ENCODE peak calls at places on chromosomes 16 and 17, in nine cellular contexts. B is vagina; N is CD8-positive, alpha-beta memory T cell; Q is adrenal gland; A is DND-41; X is CD4-positive, alpha-beta memory T cell; L is neural progenitor cell; T is body of pancreas; I is OCI-LY7. C is an unnamed sample. For H3K4me1, the result is how much of the 10 kb centered on the place peaks cover.

GRCh38 chr17:80513892-80514291 is 30.7 kb upstream of the RPTOR start:
- DNase-seq in B (no peak), N (no peak), Q (no peak), A (no peak), X (no peak), L (no peak), T (no peak), I (no peak), C (no peak)

GRCh38 chr16:50326835-50327465 is 41.8 kb downstream of the BRD7 start:
- DNase-seq in B (no peak), N (peak), Q (no peak), A (no peak), X (peak), L (peak), T (no peak), I (peak), C (no peak)

GRCh38 chr16:14682121-14682520 is 12.0 kb downstream of the PLA2G10 start:
- DNase-seq in B (no peak), N (no peak), Q (no peak), A (no peak), X (no peak), L (no peak), T (no peak), I (no peak), C (no peak)

GRCh38 chr17:81492706-81493105 is 19.9 kb downstream of the ACTG1 start:
- DNase-seq in B (no peak), N (no peak), Q (no peak), A (no peak), X (no peak), L (no peak), T (no peak), I (no peak), C (no peak)

GRCh38 chr17:80777274-80777673 is 214.4 kb upstream of the CHMP6 start:
- DNase-seq in B (no peak), N (no peak), Q (no peak), A (no peak), X (no peak), L (no peak), T (no peak), I (no peak), C (no peak)

GRCh38 chr17:76492989-76493501 is 8.2 kb downstream of the RHBDF2 start:
- DNase-seq in B (no peak), N (peak), Q (peak), A (peak), X (peak), L (no peak), T (no peak), I (peak), C (peak)

GRCh38 chr17:10105513-10106001 is 92.8 kb downstream of the GAS7 start:
- DNase-seq in B (no peak), N (no peak), Q (no peak), A (no peak), X (no peak), L (no peak), T (peak), I (no peak), C (peak)

GRCh38 chr17:50063516-50064252 is 7.8 kb downstream of the ITGA3 start:
- DNase-seq in B (no peak), N (no peak), Q (no peak), A (no peak), X (no peak), L (no peak), T (no peak), I (no peak), C (no peak)

GRCh38 chr17:74677558-74678466 is 34.9 kb downstream of the CD300LF start:
- DNase-seq in B (no peak), N (no peak), Q (no peak), A (no peak), X (peak), L (no peak), T (no peak), I (no peak), C (peak)

GRCh38 chr16:84306564-84306963 is 11.9 kb downstream of the WFDC1 start:
- DNase-seq in B (no peak), N (no peak), Q (no peak), A (no peak), X (no peak), L (no peak), T (no peak), I (no peak), C (no peak)

GRCh38 chr17:79203016-79203415 is 128.4 kb downstream of the ENGASE start:
- DNase-seq in B (no peak), N (no peak), Q (no peak), A (no peak), X (no peak), L (no peak), T (no peak), I (peak), C (no peak)

GRCh38 chr16:31869511-31870201 is 4.0 kb upstream of the ZNF267 start:
- DNase-seq in B (no peak), N (peak), Q (peak), A (peak), X (peak), L (no peak), T (no peak), I (peak), C (no peak)

GRCh38 chr17:20263595-20263994 is 203.7 kb downstream of the LGALS9B start:
- DNase-seq in B (no peak), N (no peak), Q (no peak), A (no peak), X (no peak), L (no peak), T (no peak), I (no peak), C (no peak)

GRCh38 chr17:57916925-57917858 is 38.0 kb downstream of the CUEDC1 start:
- DNase-seq in B (no peak), N (peak), Q (no peak), A (no peak), X (peak), L (no peak), T (no peak), I (no peak), C (peak)

GRCh38 chr16:13606804-13607203 is 313.1 kb upstream of the ERCC4 start:
- DNase-seq in B (no peak), N (no peak), Q (no peak), A (no peak), X (no peak), L (no peak), T (no peak), I (no peak), C (no peak)

GRCh38 chr17:73498176-73498575 is 146.1 kb downstream of the SDK2 start:
- DNase-seq in B (no peak), N (no peak), Q (no peak), A (no peak), X (no peak), L (no peak), T (no peak), I (no peak), C (no peak)

GRCh38 chr17:78526231-78527025 is 50.8 kb downstream of the DNAH17 start:
- DNase-seq in B (no peak), N (no peak), Q (no peak), A (no peak), X (no peak), L (peak), T (no peak), I (no peak), C (no peak)

GRCh38 chr17:65813306-65813705 is 251.9 kb upstream of the AXIN2 start:
- DNase-seq in B (no peak), N (no peak), Q (no peak), A (no peak), X (no peak), L (no peak), T (no peak), I (no peak), C (no peak)

GRCh38 chr16:29806641-29807425 is 504 bp downstream of the MAZ start:
- DNase-seq in B (no peak), N (peak), Q (peak), A (peak), X (peak), L (peak), T (peak), I (peak), C (peak)

GRCh38 chr17:79212150-79213087 is 137.8 kb downstream of the ENGASE start:
- DNase-seq in B (no peak), N (no peak), Q (no peak), A (no peak), X (no peak), L (peak), T (no peak), I (no peak), C (no peak)

GRCh38 chr17:78884148-78884870 is 18.7 kb downstream of the CEP295NL start:
- DNase-seq in B (no peak), N (no peak), Q (no peak), A (no peak), X (no peak), L (peak), T (no peak), I (no peak), C (no peak)

GRCh38 chr17:39527220-39527813 is 66.0 kb downstream of the CDK12 start:
- DNase-seq in B (no peak), N (no peak), Q (no peak), A (no peak), X (no peak), L (peak), T (no peak), I (peak), C (no peak)

GRCh38 chr16:57756424-57757325 is 21.1 kb downstream of the KATNB1 start:
- DNase-seq in B (no peak), N (no peak), Q (no peak), A (no peak), X (no peak), L (no peak), T (no peak), I (no peak), C (no peak)

GRCh38 chr17:45043268-45043681 is 8.2 kb downstream of the DCAKD start:
- DNase-seq in B (no peak), N (no peak), Q (peak), A (no peak), X (no peak), L (no peak), T (no peak), I (no peak), C (peak)
- H3K4me3 ChIP-seq in B (no peak), N (no peak), Q (no peak), A (no peak), X (no peak), L (no peak), T (no peak), I (no peak), C (no peak)

GRCh38 chr16:27328937-27329336 is 15.2 kb downstream of the IL4R start:
- DNase-seq in B (no peak), N (no peak), Q (no peak), A (no peak), X (no peak), L (no peak), T (no peak), I (no peak), C (no peak)
- H3K4me1 ChIP-seq in B (half or more), N (half or more), Q (half or more), A (under half), X (half or more), L (under half), T (under half), I (under half), C (half or more)

DNA sequence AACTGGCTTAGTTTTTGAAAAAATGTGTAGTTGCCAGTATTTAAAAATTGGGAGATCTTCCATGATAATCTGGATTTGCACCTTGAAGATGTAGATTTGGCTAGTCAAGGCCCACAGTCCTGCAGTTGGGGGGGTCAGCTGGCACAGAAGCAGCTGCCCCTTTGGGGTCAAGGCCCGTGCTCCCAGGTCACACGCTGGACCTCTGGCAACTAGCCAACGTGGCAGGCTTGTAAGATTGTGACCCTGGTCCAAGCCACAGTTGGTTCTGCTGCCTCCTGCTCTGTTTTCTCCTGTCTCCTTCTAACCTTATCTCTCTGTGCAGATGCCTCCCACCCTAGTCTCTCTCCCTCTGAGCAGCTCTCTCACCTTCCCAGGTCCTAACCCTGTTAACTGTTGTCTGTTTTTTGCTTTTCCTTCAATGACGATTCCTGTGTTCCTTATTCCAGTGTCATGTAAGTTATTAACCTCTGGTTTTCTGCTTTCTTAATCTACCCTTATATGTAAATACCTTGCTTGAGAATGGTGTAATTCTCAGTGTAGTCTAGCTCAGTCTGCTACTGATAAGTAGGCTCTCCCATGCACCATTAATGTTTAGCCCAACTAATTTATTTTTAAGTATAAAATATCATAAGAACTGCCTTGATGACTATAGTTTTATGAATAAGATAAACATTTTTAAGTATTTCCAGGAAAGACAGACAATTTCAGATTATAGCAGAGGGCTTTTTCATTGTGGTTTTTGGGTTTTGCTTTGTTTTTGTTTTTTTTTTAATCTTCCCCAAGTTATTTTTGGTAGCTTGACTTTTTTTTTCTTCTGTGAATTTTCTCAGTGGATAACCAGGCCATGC is 28.0 kb downstream of the CLEC16A start:
- DNase-seq in B (no peak), N (no peak), Q (no peak), A (no peak), X (no peak), L (no peak), T (no peak), I (no peak), C (no peak)
- H3K27ac ChIP-seq in B (peak), N (peak), Q (no peak), A (peak), X (no peak), L (no peak), T (no peak), I (no peak), C (no peak)

GRCh38 chr16:27298132-27298531 is 15.6 kb upstream of the IL4R start:
- DNase-seq in B (no peak), N (no peak), Q (no peak), A (no peak), X (no peak), L (no peak), T (no peak), I (peak), C (no peak)
- H3K4me3 ChIP-seq in B (no peak), N (no peak), Q (no peak), A (no peak), X (no peak), L (no peak), T (no peak), I (peak), C (no peak)

DNA sequence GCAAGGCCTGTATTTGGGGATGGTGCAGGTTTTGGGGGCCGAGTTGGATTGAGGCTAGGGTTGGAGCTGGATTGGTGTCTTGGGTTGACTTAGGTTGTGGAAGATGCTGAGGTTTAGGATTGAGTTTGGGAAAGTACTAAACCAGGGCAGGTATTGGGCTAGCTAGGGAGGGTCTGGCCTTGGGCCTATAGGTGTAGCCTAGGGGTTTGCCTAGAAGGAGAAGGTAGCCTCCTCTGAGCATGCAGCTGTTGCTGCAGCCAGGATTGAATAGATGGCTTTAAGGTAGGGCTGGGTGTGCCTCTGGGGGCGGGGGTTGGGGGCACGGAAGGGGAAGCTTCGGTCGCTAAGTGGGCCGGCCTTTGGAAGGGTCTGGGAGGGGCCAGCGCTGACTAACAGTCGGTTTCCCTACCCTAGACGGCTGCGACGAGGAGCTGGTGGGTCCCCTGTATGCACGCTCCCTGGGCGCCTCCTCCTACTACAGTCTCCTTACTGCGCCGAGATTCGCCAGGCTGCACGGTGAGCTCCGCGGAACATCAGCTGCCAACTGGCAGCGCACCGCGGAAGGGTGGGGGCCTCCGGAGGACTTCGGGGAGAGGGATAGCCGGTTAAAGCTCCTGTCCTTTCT is 1.2 kb downstream of the CNTNAP1 start:
- DNase-seq in B (no peak), N (no peak), Q (no peak), A (no peak), X (no peak), L (peak), T (peak), I (no peak), C (peak)
- H3K4me1 ChIP-seq in B (half or more), N (under half), Q (under half), A (under half), X (under half), L (under half), T (under half), I (under half), C (half or more)

GRCh38 chr16:75198135-75198600 is 8.8 kb downstream of the CTRB2 start:
- DNase-seq in B (no peak), N (no peak), Q (no peak), A (no peak), X (no peak), L (no peak), T (peak), I (no peak), C (no peak)
- H3K27ac ChIP-seq in B (peak), N (no peak), Q (no peak), A (no peak), X (no peak), L (no peak), T (peak), I (no peak), C (no peak)

GRCh38 chr16:56610017-56610608 is 1.7 kb downstream of the MT2A start:
- DNase-seq in B (no peak), N (peak), Q (peak), A (peak), X (peak), L (no peak), T (no peak), I (peak), C (no peak)

GRCh38 chr16:56609463-56609921 is 1.1 kb downstream of the MT2A start:
- DNase-seq in B (no peak), N (peak), Q (peak), A (peak), X (peak), L (peak), T (peak), I (peak), C (no peak)

GRCh38 chr16:56611281-56611833 is 3.0 kb downstream of the MT2A start:
- DNase-seq in B (no peak), N (no peak), Q (peak), A (no peak), X (no peak), L (no peak), T (peak), I (no peak), C (peak)

GRCh38 chr16:56608876-56609462 is 585 bp downstream of the MT2A start:
- DNase-seq in B (no peak), N (no peak), Q (no peak), A (peak), X (peak), L (peak), T (no peak), I (no peak), C (no peak)

GRCh38 chr16:56610609-56611111 is 2.3 kb downstream of the MT2A start:
- DNase-seq in B (no peak), N (no peak), Q (no peak), A (peak), X (no peak), L (no peak), T (no peak), I (no peak), C (no peak)
- H3K4me3 ChIP-seq in B (peak), N (no peak), Q (no peak), A (no peak), X (no peak), L (no peak), T (no peak), I (no peak), C (peak)

C was measured in left ventricle myocardium inferior.